ENCODE peak calls at places on chromosomes 4 and X, in six cellular contexts. V is psoas muscle, K is lower leg skin, U is H7, C is heart right ventricle, Z is mammary epithelial cell. M is an unnamed sample.

GRCh38 chrX:40107291-40108083 is 9.7 kb upstream of the BCOR start:
- DNase-seq in U (peak; percentile 83), K (peak; percentile 94), C (peak; percentile 64), Z (no peak), V (peak; percentile 85), M (no peak)

GRCh38 chrX:120452131-120452530 is 17.0 kb downstream of the LAMP2 start:
- DNase-seq in C (no peak), K (no peak), U (peak; percentile 31), Z (no peak), V (no peak), M (no peak)

GRCh38 chr4:72552447-72552846 is 16.6 kb downstream of the ADAMTS3 start:
- DNase-seq in Z (no peak), U (no peak), C (no peak), V (no peak), K (no peak), M (no peak)

GRCh38 chr4:93184093-93184492 is 644.5 kb upstream of the ATOH1 start:
- DNase-seq in V (no peak), U (no peak), K (no peak), Z (no peak), C (no peak), M (no peak)

GRCh38 chr4:142043509-142043908 is 407.1 kb downstream of the IL15 start:
- DNase-seq in Z (peak; percentile 11), V (no peak), C (no peak), U (no peak), K (no peak), M (peak; percentile 41)

GRCh38 chr4:111991797-111992196 is 153.5 kb upstream of the FAM241A start:
- DNase-seq in Z (peak; percentile 81), C (no peak), U (no peak), K (no peak), V (no peak), M (no peak)

GRCh38 chr4:188439641-188440311 is 300.5 kb downstream of the TRIML1 start:
- DNase-seq in Z (peak; percentile 86), U (no peak), V (no peak), C (peak; percentile 31), K (no peak), M (no peak)

GRCh38 chr4:78059524-78059889 is 2.4 kb downstream of the FRAS1 start:
- DNase-seq in C (no peak), Z (peak; percentile 68), V (peak; percentile 65), U (peak; percentile 75), K (no peak), M (peak; percentile 37)

GRCh38 chrX:1002611-1003010 is 209.8 kb downstream of the CRLF2 start:
- DNase-seq in K (peak; percentile 70), Z (no peak), U (no peak), C (no peak), V (no peak), M (no peak)

GRCh38 chr4:53510981-53511380 is 80.3 kb downstream of the LNX1 start:
- DNase-seq in V (no peak), U (no peak), C (no peak), K (no peak), Z (no peak), M (no peak)

GRCh38 chr4:156388826-156389225 is 435.2 kb upstream of the CTSO start:
- DNase-seq in U (no peak), V (no peak), C (no peak), K (no peak), Z (no peak), M (no peak)

GRCh38 chrX:130049821-130050220 is 60.5 kb downstream of the ELF4 start:
- DNase-seq in V (peak; percentile 74), C (no peak), U (no peak), K (no peak), Z (no peak), M (no peak)

GRCh38 chr4:108774809-108775530 is 12.1 kb upstream of the ETNPPL start:
- DNase-seq in U (no peak), Z (no peak), V (peak; percentile 81), C (peak; percentile 63), K (peak; percentile 61), M (no peak)

GRCh38 chrX:10505726-10506125 is 114.7 kb downstream of the MID1 start:
- DNase-seq in K (no peak), U (no peak), C (no peak), V (no peak), Z (no peak), M (no peak)

GRCh38 chr4:73707918-73708577 is 32.3 kb upstream of the CXCL8 start:
- DNase-seq in Z (peak; percentile 93), C (peak; percentile 15), V (no peak), K (no peak), U (no peak), M (peak; percentile 73)

GRCh38 chrX:124086411-124086810 is 124.9 kb downstream of the STAG2 start:
- DNase-seq in C (no peak), K (no peak), V (no peak), U (no peak), Z (no peak), M (no peak)

GRCh38 chr4:120922390-120923200 is at the start of gene PRDM5:
- DNase-seq in U (peak; percentile 90), Z (peak; percentile 35), V (peak; percentile 72), C (peak; percentile 72), K (peak; percentile 88), M (no peak)
- H3K4me3 ChIP-seq in U (peak within 1 kb of the TSS; percentile 76), Z (peak within 1 kb of the TSS; percentile 92), V (peak within 1 kb of the TSS; percentile 90), C (peak within 1 kb of the TSS; percentile 79), K (peak within 1 kb of the TSS; percentile 56), M (peak within 1 kb of the TSS; percentile 67)

GRCh38 chr4:24118031-24118430 is 228.2 kb upstream of the PPARGC1A start:
- DNase-seq in C (no peak), K (no peak), V (no peak), Z (no peak), U (no peak), M (no peak)
- H3K4me3 ChIP-seq in C (no peak overlapping the region), K (no peak overlapping the region), V (no peak overlapping the region), Z (no peak overlapping the region), U (no peak overlapping the region), M (no peak overlapping the region)

DNA sequence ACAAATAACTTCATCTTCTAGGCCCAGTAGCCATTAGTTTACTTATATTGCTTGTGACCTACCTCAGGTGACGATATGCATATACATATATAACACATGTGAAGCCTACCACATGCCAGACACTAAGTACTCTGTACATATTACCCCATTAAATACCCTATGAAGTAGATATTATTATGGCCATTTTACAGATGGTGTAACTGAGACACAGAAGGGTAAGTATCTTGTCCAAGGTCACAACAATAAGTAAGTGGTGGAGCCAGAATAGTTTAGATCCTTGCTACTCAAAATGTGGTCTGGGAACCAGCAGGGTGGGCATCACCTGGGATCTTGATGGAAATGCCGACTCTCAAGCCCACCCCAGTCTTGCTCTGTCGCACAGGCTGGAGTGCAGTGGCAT is 78.1 kb upstream of the RAPGEF2 start:
- DNase-seq in K (no peak), Z (no peak), V (no peak), U (no peak), C (no peak), M (no peak)
- H3K4me3 ChIP-seq in K (no peak overlapping the region), Z (no peak overlapping the region), V (no peak overlapping the region), U (no peak overlapping the region), C (no peak overlapping the region), M (no peak overlapping the region)

GRCh38 chrX:18353931-18354368 is 538 bp downstream of the SCML2 start:
- DNase-seq in U (peak; percentile 77), V (no peak), K (no peak), C (peak; percentile 8), Z (no peak), M (no peak)

GRCh38 chrX:18354369-18355329 is at the start of gene SCML2:
- DNase-seq in Z (peak; percentile 2), U (peak; percentile 72), C (peak; percentile 46), V (peak; percentile 54), K (no peak), M (no peak)

GRCh38 chrX:18348047-18348446 is 6.4 kb downstream of the SCML2 start:
- DNase-seq in C (no peak), U (no peak), K (no peak), V (no peak), Z (no peak), M (peak; percentile 1)

DNA sequence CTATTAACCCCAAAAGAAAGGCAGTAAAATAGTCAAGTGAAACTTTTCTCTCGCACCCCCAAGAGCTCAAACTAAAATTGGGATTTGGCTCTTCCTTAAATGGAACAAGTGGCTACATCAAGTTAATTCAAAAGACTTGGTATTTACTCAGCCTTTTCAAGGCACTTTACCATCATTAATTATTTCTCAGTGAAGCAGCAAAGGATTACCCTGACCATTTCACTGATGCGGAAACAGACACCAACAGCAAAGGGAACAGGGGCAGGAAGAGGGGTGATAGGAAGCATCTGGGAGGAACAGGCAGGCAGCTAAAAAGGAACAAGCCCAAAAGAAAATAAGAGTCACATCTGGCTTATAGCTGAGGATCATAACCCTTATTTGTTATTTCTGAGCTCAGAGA is 2.7 kb downstream of the SCML2 start:
- DNase-seq in K (no peak), C (no peak), Z (no peak), V (no peak), U (no peak), M (no peak)
- H3K4me3 ChIP-seq in K (no peak overlapping the region), C (no peak overlapping the region), Z (no peak overlapping the region), V (no peak overlapping the region), U (no peak overlapping the region), M (no peak overlapping the region)

GRCh38 chr4:48187813-48188212 is 53.8 kb upstream of the TXK start:
- DNase-seq in K (no peak), C (no peak), Z (no peak), U (no peak), V (no peak), M (no peak)
- H3K4me3 ChIP-seq in K (no peak overlapping the region), C (no peak overlapping the region), Z (no peak overlapping the region), U (no peak overlapping the region), V (no peak overlapping the region), M (no peak overlapping the region)

M was measured in BJ.